ENCODE peak calls at places on chromosome 5, in four cellular contexts. N is K562, D is SK-N-SH, M is GM12878. L is an unnamed sample.

GRCh38 chr5:35488055-35488454 is 129.6 kb upstream of the SPEF2 start:
- DNase-seq in D (no peak), M (no peak), N (no peak), L (no peak)

GRCh38 chr5:101364469-101364868 is 461.4 kb upstream of the ST8SIA4 start:
- DNase-seq in N (no peak), D (no peak), M (no peak), L (no peak)

GRCh38 chr5:10876345-10876744 is 115.3 kb upstream of the DAP start:
- DNase-seq in D (no peak), N (no peak), M (no peak), L (no peak)

GRCh38 chr5:162641142-162641813 is 573.7 kb downstream of the GABRG2 start:
- DNase-seq in N (no peak), D (no peak), M (no peak), L (no peak)

GRCh38 chr5:67257500-67257899 is 60.9 kb upstream of the CD180 start:
- DNase-seq in M (no peak), D (no peak), N (no peak), L (no peak)

GRCh38 chr5:139760066-139761056 is 35.2 kb upstream of the PSD2 start:
- DNase-seq in N (no peak), M (no peak), D (peak), L (no peak)

GRCh38 chr5:43335681-43336080 is 22.5 kb upstream of the HMGCS1 start:
- DNase-seq in D (no peak), N (no peak), M (no peak), L (no peak)

GRCh38 chr5:150057996-150058395 is 28.4 kb downstream of the CSF1R start:
- DNase-seq in D (peak), M (no peak), N (no peak), L (no peak)

GRCh38 chr5:6328173-6328572 is 50.2 kb downstream of the MED10 start:
- DNase-seq in M (no peak), D (no peak), N (peak), L (peak)

GRCh38 chr5:56685503-56686217 is 129.7 kb upstream of the MAP3K1 start:
- DNase-seq in M (no peak), N (no peak), D (no peak), L (no peak)

GRCh38 chr5:169856571-169856970 is 123.7 kb downstream of the INSYN2B start:
- DNase-seq in M (no peak), N (peak), D (no peak), L (no peak)

GRCh38 chr5:42377496-42377895 is 45.7 kb upstream of the GHR start:
- DNase-seq in N (no peak), M (no peak), D (no peak), L (no peak)

GRCh38 chr5:56301041-56301440 is 67.9 kb upstream of the ANKRD55 start:
- DNase-seq in N (no peak), M (no peak), D (no peak), L (no peak)

GRCh38 chr5:179275941-179276837 is 69.1 kb downstream of the ADAMTS2 start:
- DNase-seq in N (peak), D (no peak), M (no peak), L (peak)

GRCh38 chr5:151037561-151038291 is 17.3 kb downstream of the GPX3 start:
- DNase-seq in D (no peak), M (no peak), N (no peak), L (peak)

GRCh38 chr5:74289238-74289637 is 351.3 kb downstream of the ENC1 start:
- DNase-seq in M (no peak), D (no peak), N (no peak), L (no peak)

GRCh38 chr5:77367733-77368132 is 124.4 kb downstream of the WDR41 start:
- DNase-seq in N (no peak), M (no peak), D (no peak), L (no peak)

GRCh38 chr5:142313693-142314092 is 11.1 kb downstream of the SPRY4 start:
- DNase-seq in M (no peak), N (no peak), D (no peak), L (no peak)

GRCh38 chr5:7779019-7779662 is 71.8 kb downstream of the CFAP90 start:
- DNase-seq in M (peak), D (no peak), N (no peak), L (no peak)

GRCh38 chr5:31800351-31800750 is 161.4 kb downstream of the PDZD2 start:
- DNase-seq in M (no peak), N (no peak), D (no peak), L (no peak)

GRCh38 chr5:145931718-145932117 is 4.7 kb upstream of the SH3RF2 start:
- DNase-seq in D (no peak), N (no peak), M (no peak), L (no peak)

GRCh38 chr5:55063220-55063863 is 39.1 kb upstream of the GZMA start:
- DNase-seq in N (no peak), D (no peak), M (no peak), L (no peak)

GRCh38 chr5:89276566-89277305 is 393.8 kb upstream of the MEF2C start:
- DNase-seq in N (no peak), M (no peak), D (no peak), L (no peak)

GRCh38 chr5:67299317-67299716 is 102.7 kb upstream of the CD180 start:
- DNase-seq in D (no peak), N (no peak), M (no peak), L (no peak)

GRCh38 chr5:148084269-148084668 is 20.5 kb downstream of the SPINK5 start:
- DNase-seq in N (no peak), M (no peak), D (no peak), L (no peak)

GRCh38 chr5:94778712-94779111 is 160.2 kb downstream of the SLF1 start:
- DNase-seq in M (no peak), D (no peak), N (no peak), L (no peak)

GRCh38 chr5:154206291-154206690 is 15.8 kb downstream of the GALNT10 start:
- DNase-seq in D (no peak), M (no peak), N (no peak), L (no peak)
- TF ChIP-seq GABPA in D (no peak), M (no peak), N (no peak), L (no peak)

GRCh38 chr5:749101-749670 is 35.3 kb downstream of the ZDHHC11B start:
- DNase-seq in M (no peak), N (no peak), D (peak), L (no peak)

GRCh38 chr5:756865-757345 is 27.6 kb downstream of the ZDHHC11B start:
- DNase-seq in M (no peak), N (no peak), D (peak), L (peak)

GRCh38 chr5:746258-746761 is 38.2 kb downstream of the ZDHHC11B start:
- DNase-seq in D (peak), N (no peak), M (no peak), L (no peak)

GRCh38 chr5:756171-756570 is 28.4 kb downstream of the ZDHHC11B start:
- DNase-seq in D (peak), M (no peak), N (no peak), L (no peak)

DNA sequence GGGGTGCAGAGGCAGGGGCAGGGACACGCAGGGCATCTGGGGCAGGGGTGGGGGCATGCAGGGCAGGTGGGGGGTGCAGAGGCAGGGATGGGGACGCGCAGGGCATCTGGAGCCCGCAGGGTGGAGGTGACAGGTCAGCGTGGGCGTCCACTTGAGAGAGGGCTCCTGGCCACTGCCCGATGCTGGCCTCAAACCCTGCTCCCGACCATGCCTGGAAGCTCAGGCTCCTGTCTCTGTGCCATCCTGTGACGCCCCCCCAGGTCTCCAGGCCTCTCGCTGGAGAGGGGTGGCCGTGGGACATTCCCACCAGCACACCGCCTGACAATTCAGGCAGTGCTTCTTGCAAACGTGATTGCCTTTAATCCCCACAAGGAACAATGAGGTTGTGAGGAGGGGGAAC is 33.0 kb downstream of the ZDHHC11B start:
- DNase-seq in D (peak), M (no peak), N (no peak), L (no peak)
- TF ChIP-seq FOXM1 in D (no peak), M (no peak), N (no peak), L (no peak)

GRCh38 chr5:136689563-136689962 is 324.2 kb upstream of the TRPC7 start:
- DNase-seq in N (no peak), D (no peak), M (no peak), L (no peak)

GRCh38 chr5:136686192-136686872 is 321.0 kb upstream of the TRPC7 start:
- DNase-seq in D (no peak), M (no peak), N (no peak), L (peak)
- TF ChIP-seq GABPA in D (no peak), M (no peak), N (no peak), L (no peak)

GRCh38 chr5:38420246-38420645 is 136.2 kb downstream of the LIFR start:
- DNase-seq in N (no peak), M (no peak), D (no peak), L (no peak)
- TF ChIP-seq FOXM1 in N (no peak), M (no peak), D (no peak), L (no peak)

GRCh38 chr5:174533771-174534221 is 190.6 kb upstream of the MSX2 start:
- DNase-seq in N (no peak), D (no peak), M (no peak), L (no peak)

GRCh38 chr5:174531782-174532191 is 192.6 kb upstream of the MSX2 start:
- DNase-seq in D (no peak), N (no peak), M (no peak), L (no peak)

GRCh38 chr5:174532453-174533126 is 191.8 kb upstream of the MSX2 start:
- DNase-seq in N (peak), M (no peak), D (peak), L (peak)

GRCh38 chr5:174533127-174533453 is 191.3 kb upstream of the MSX2 start:
- DNase-seq in D (no peak), M (no peak), N (no peak), L (no peak)

GRCh38 chr5:174535691-174536090 is 188.7 kb upstream of the MSX2 start:
- DNase-seq in D (no peak), N (no peak), M (no peak), L (no peak)
- TF ChIP-seq GABPA in D (no peak), N (no peak), M (no peak), L (no peak)

DNA sequence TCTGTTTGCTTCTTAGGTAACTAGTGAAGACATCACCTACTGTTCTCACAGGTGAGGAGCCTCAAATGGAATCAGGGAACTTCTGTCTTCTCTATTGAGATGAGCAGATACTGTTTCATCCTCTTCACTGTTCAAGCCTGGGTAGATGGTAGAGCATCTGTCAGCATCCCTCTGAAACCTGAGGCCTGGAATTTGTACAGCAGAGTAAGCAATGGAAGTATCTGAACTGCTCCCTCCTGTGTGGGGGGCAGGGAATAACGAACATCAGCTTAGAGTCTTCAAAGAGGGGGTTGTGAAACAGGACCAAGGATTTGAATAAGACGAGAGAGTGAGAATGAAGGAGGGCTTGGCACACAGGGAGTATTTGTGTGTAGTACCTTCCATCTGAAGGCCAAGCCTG is 88.2 kb upstream of the NIPBL start:
- DNase-seq in M (no peak), N (no peak), D (no peak), L (no peak)
- TF ChIP-seq FOXM1 in M (no peak), N (no peak), D (no peak), L (no peak)

GRCh38 chr5:172778223-172778814 is 7.3 kb upstream of the DUSP1 start:
- DNase-seq in M (no peak), D (no peak), N (peak), L (peak)
- TF ChIP-seq GABPA in M (no peak), D (no peak), N (no peak), L (no peak)

DNA sequence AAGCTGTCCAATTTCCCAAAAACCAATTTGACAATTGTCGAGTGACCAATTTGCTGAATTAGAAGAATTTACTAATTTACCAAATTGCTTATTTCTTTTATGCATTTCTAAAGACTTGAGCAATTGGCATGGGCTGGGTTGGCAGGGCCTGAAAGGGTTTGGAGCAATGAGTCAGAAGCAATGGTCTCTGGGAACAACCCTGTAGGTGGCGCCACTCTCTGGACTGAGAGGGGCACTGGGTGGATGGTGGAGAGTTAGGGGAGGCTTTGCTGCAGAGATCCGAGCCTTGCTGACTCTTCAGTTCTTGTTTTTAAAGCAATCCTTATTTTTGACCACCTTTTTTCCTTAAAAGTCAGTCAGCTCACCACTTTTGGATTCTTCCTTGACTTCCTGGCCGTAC is 71.5 kb upstream of the RPS23 start:
- DNase-seq in D (peak), M (no peak), N (peak), L (no peak)
- TF ChIP-seq FOXM1 in D (no peak), M (no peak), N (no peak), L (no peak)